ENCODE peak calls at places on chromosomes 7 and 10, in eight cellular contexts. K is WTC11, A is sigmoid colon, H is mucosa of descending colon, L is endothelial cell, O is B cell, V is GM20000, I is foreskin fibroblast. Z is an unnamed sample.

GRCh38 chr7:128036226-128036940 is 5.1 kb upstream of the LRRC4 start:
- DNase-seq in K (no peak), A (no peak), H (no peak), L (no peak), O (no peak), V (peak; percentile 66), I (no peak), Z (no peak)

GRCh38 chr10:87000491-87000890 is 19.6 kb upstream of the FAM25A start:
- DNase-seq in K (no peak), A (no peak), H (no peak), L (no peak), O (no peak), V (no peak), I (peak; percentile 72), Z (no peak)

GRCh38 chr7:107291434-107291833 is 122.6 kb downstream of the HBP1 start:
- DNase-seq in K (no peak), A (no peak), H (no peak), L (no peak), O (no peak), V (no peak), I (no peak), Z (no peak)

GRCh38 chr10:109966961-109967738 is 40.6 kb upstream of the ADD3 start:
- DNase-seq in K (no peak), A (no peak), H (peak; percentile 47), L (peak; percentile 38), O (no peak), V (no peak), I (peak; percentile 66), Z (no peak)

GRCh38 chr10:2926918-2927660 is 140.3 kb upstream of the PFKP start:
- DNase-seq in K (no peak), A (no peak), H (no peak), L (no peak), O (no peak), V (no peak), I (no peak), Z (no peak)

GRCh38 chr10:116211682-116212081 is 61.3 kb downstream of the GFRA1 start:
- DNase-seq in K (no peak), A (no peak), H (no peak), L (no peak), O (no peak), V (no peak), I (peak; percentile 28), Z (no peak)

GRCh38 chr7:2830609-2831376 is 13.3 kb downstream of the GNA12 start:
- DNase-seq in K (no peak), A (no peak), H (no peak), L (no peak), O (no peak), V (no peak), I (no peak), Z (no peak)

GRCh38 chr7:117118579-117119180 is 165.4 kb downstream of the ST7 start:
- DNase-seq in K (no peak), A (no peak), H (no peak), L (peak; percentile 46), O (no peak), V (no peak), I (no peak), Z (no peak)

GRCh38 chr10:114911801-114912479 is 26.1 kb upstream of the TRUB1 start:
- DNase-seq in K (no peak), A (no peak), H (no peak), L (no peak), O (no peak), V (no peak), I (no peak), Z (no peak)

GRCh38 chr10:54266395-54266794 is 534.6 kb downstream of the PCDH15 start:
- DNase-seq in K (no peak), A (no peak), H (no peak), L (no peak), O (no peak), V (no peak), I (no peak), Z (no peak)

GRCh38 chr10:114071188-114071587 is 27.5 kb downstream of the ADRB1 start:
- DNase-seq in K (no peak), A (no peak), H (no peak), L (no peak), O (no peak), V (no peak), I (no peak), Z (no peak)

GRCh38 chr7:2982831-2983230 is 60.8 kb downstream of the CARD11 start:
- DNase-seq in K (no peak), A (no peak), H (peak; percentile 16), L (no peak), O (peak; percentile 51), V (peak; percentile 30), I (no peak), Z (no peak)

GRCh38 chr7:87220734-87221215 is 1.2 kb upstream of the TMEM243 start:
- DNase-seq in K (peak; percentile 17), A (no peak), H (peak; percentile 46), L (no peak), O (no peak), V (no peak), I (peak; percentile 65), Z (no peak)

GRCh38 chr10:21517983-21518628 is 7.4 kb downstream of the SKIDA1 start:
- DNase-seq in K (no peak), A (no peak), H (no peak), L (no peak), O (no peak), V (peak; percentile 28), I (peak; percentile 59), Z (no peak)

GRCh38 chr10:103888113-103888841 is 29.7 kb downstream of the STN1 start:
- DNase-seq in K (no peak), A (peak; percentile 89), H (peak; percentile 92), L (no peak), O (peak; percentile 38), V (peak; percentile 64), I (peak; percentile 93), Z (peak; percentile 82)

GRCh38 chr10:74213571-74214162 is 62.6 kb downstream of the ADK start:
- DNase-seq in K (peak; percentile 47), A (no peak), H (peak; percentile 61), L (peak; percentile 24), O (peak; percentile 55), V (peak; percentile 27), I (peak; percentile 79), Z (no peak)

DNA sequence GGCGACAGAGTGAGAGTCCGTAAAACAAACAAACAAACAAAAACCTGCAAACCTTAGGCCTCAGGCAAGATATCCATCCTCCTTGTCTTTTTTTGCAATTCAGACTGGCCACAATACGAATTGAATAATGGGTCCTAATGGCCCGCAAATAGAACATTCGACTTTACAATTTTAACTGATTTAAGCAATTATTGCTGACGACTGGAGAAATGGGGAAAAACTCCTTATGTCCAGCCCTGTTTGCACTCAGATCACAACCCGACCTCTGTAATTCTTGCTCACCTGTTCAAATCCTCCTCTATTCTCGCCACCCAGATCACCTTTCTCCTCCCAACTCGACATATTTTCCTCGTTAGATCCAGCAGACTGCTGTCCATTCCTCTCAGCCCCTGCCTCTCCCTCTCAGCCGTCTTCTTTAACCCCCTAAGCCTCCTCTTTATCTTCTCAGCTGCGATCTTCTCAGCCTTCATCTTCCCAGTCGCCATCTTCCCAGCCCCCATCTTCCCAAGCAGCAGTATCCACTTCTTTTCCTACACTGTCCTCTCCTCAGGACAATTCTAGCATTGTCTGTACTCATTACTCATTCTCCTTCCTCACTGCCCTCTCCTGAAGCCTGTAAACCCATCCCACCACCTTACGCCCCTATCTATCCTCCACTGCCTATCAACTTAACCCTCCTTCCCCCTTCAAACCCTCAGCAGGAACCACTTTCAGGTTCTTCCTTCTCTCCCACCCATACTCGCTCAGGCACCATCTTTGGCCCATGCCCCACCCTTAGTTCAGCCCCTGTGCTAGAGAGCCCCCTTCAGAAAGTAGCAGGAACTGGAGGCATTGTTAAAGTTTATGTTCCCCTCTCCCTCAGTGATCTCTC is 61.8 kb downstream of the LRRC17 start:
- DNase-seq in K (peak; percentile 51), A (no peak), H (no peak), L (no peak), O (no peak), V (no peak), I (no peak), Z (no peak)
- TF ChIP-seq CTCF in K (no peak), A (no peak), H (no peak), L (no peak), O (no peak), V (no peak), I (no peak), Z (no peak)

DNA sequence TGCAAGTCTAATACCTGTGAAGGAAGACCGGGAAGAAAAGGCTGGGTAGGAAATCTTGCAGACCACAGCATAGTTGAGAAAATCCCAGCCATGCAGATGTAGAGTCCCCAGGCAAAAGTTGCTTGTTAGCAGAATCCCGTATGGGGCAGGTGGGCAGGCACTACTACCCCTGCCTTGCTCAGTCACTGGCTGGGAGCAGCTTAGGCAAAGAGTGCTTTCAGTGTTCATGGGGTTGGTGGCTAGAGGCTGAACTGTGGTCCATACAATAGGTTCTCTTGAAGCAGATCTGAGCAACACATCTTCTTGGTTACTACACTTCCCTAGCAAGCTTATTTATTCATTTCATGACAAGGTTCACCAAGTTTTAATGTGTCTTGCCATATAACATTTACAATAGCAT is 92.6 kb downstream of the AHCYL2 start:
- DNase-seq in K (no peak), A (no peak), H (no peak), L (no peak), O (no peak), V (no peak), I (no peak), Z (no peak)
- TF ChIP-seq CTCF in K (no peak), A (no peak), H (no peak), L (no peak), O (no peak), V (no peak), I (no peak), Z (no peak)

DNA sequence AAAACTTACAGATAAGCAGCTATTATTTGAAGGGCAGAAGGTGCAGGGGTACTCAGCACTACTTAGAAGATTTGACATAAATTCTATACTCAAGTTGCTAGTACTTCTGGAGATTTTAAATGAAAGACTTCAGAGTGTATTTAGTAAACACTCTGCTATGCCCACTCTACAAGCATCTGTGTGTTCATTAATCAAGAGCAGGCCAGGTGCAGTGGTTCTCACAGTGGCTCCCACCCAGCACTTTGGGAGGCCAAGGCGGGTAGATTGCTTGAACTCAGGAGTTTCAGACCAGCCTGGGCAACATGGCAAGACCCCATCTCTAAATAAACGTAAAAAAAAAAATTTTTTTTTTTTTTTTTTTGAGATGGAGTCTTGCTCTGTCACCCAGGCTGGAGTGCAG is 38.9 kb upstream of the TOMM7 start:
- DNase-seq in K (no peak), A (no peak), H (no peak), L (no peak), O (no peak), V (no peak), I (peak; percentile 24), Z (no peak)
- TF ChIP-seq CTCF in K (no peak), A (no peak), H (no peak), L (no peak), O (no peak), V (no peak), I (no peak), Z (no peak)

DNA sequence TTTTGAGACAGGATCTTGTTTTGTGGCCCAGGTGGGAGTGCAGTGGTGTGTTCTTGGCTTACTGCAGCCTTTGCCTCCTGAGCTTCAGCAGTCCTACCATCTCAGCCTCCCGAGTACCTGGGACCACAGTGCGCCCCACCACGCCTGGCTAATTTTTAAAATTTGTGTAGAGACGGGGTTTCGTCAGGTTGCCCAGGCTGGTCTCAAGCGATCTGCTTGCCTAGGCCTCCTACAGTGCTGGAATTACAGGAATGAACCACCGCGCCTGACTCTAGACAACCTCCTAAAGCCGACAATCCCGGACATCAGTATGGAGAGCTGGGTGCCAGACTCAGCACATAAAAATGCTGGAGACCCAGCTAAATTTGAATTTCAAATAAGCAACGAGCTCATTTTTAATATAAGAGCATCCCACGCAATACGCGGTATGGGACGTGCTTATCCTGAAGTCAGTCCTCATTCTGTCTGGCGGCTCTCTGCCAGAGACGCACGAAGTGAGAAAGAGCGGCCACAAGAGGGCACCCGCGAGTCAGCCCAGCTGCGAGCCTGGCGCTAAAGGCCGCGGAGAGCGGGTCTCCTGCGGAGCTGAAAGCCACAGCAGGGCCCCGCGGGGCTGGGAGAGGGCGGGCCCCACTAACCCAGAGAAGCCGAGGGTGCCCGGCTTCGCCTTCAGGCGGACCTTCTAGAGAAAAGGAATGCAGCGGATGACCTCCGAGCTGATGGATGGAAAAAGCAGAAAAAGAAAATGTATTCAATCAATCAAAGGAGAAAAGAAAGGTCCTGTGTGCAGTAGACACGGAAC is 7.1 kb downstream of the CALY start:
- DNase-seq in K (peak; percentile 90), A (peak; percentile 88), H (peak; percentile 92), L (peak; percentile 92), O (peak; percentile 94), V (peak; percentile 93), I (peak; percentile 94), Z (no peak)
- TF ChIP-seq CTCF in K (peak; percentile 95), A (peak; percentile 64), H (peak; percentile 92), L (peak; percentile 89), O (peak; percentile 97), V (peak; percentile 76), I (peak; percentile 93), Z (peak; percentile 92)

Z was measured in coronary artery.